ENCODE peak calls at places on chromosomes 1 and 21, in eight cellular contexts. One of them, this sample, is unnamed.

GRCh38 chr1:57963545-57963944 is 539.7 kb upstream of the DAB1 start:
- DNase-seq in NCI-H1436: peak
- DNase-seq in NCI-H748 treated with DMSO at 0.1 percent for 48 hours: peak
- DNase-seq in IMR-90: no peak
- DNase-seq in NCI-H524 treated with DMSO at 0.1 percent for 48 hours: no peak
- DNase-seq in NT2/D1: no peak
- DNase-seq in GM23248: no peak
- DNase-seq in stimulated activated CD4-positive, alpha-beta T cell treated with anti-CD3 and anti-CD28 coated beads, Interleukin-1b, Interleukin-23, amount 100 ng/mL, for 1 hour: no peak
- DNase-seq in this sample: no peak

GRCh38 chr1:162612606-162613400 is 19.5 kb upstream of the DDR2 start:
- DNase-seq in NCI-H1436: no peak
- DNase-seq in NCI-H748 treated with DMSO at 0.1 percent for 48 hours: no peak
- DNase-seq in IMR-90: peak
- DNase-seq in NCI-H524 treated with DMSO at 0.1 percent for 48 hours: peak
- DNase-seq in NT2/D1: no peak
- DNase-seq in GM23248: peak
- DNase-seq in stimulated activated CD4-positive, alpha-beta T cell treated with anti-CD3 and anti-CD28 coated beads, Interleukin-1b, Interleukin-23, amount 100 ng/mL, for 1 hour: no peak
- DNase-seq in this sample: no peak

GRCh38 chr1:99251308-99251707 is 13.0 kb upstream of the PLPPR4 start:
- DNase-seq in NCI-H1436: no peak
- DNase-seq in NCI-H748 treated with DMSO at 0.1 percent for 48 hours: no peak
- DNase-seq in IMR-90: no peak
- DNase-seq in NCI-H524 treated with DMSO at 0.1 percent for 48 hours: no peak
- DNase-seq in NT2/D1: no peak
- DNase-seq in GM23248: no peak
- DNase-seq in stimulated activated CD4-positive, alpha-beta T cell treated with anti-CD3 and anti-CD28 coated beads, Interleukin-1b, Interleukin-23, amount 100 ng/mL, for 1 hour: no peak
- DNase-seq in this sample: no peak

GRCh38 chr1:26531651-26532131 is 2.1 kb downstream of the RPS6KA1 start:
- DNase-seq in NCI-H1436: no peak
- DNase-seq in NCI-H748 treated with DMSO at 0.1 percent for 48 hours: no peak
- DNase-seq in IMR-90: no peak
- DNase-seq in NCI-H524 treated with DMSO at 0.1 percent for 48 hours: no peak
- DNase-seq in NT2/D1: no peak
- DNase-seq in GM23248: no peak
- DNase-seq in stimulated activated CD4-positive, alpha-beta T cell treated with anti-CD3 and anti-CD28 coated beads, Interleukin-1b, Interleukin-23, amount 100 ng/mL, for 1 hour: no peak
- DNase-seq in this sample: peak

GRCh38 chr1:155989242-155989991 is 11.1 kb upstream of the ARHGEF2 start:
- DNase-seq in NCI-H1436: peak
- DNase-seq in NCI-H748 treated with DMSO at 0.1 percent for 48 hours: no peak
- DNase-seq in IMR-90: peak
- DNase-seq in NCI-H524 treated with DMSO at 0.1 percent for 48 hours: no peak
- DNase-seq in NT2/D1: peak
- DNase-seq in GM23248: peak
- DNase-seq in stimulated activated CD4-positive, alpha-beta T cell treated with anti-CD3 and anti-CD28 coated beads, Interleukin-1b, Interleukin-23, amount 100 ng/mL, for 1 hour: peak
- DNase-seq in this sample: peak

GRCh38 chr1:94807742-94808491 is 12.2 kb upstream of the SLC44A3 start:
- DNase-seq in NCI-H1436: no peak
- DNase-seq in NCI-H748 treated with DMSO at 0.1 percent for 48 hours: no peak
- DNase-seq in IMR-90: peak
- DNase-seq in NCI-H524 treated with DMSO at 0.1 percent for 48 hours: no peak
- DNase-seq in NT2/D1: no peak
- DNase-seq in GM23248: no peak
- DNase-seq in stimulated activated CD4-positive, alpha-beta T cell treated with anti-CD3 and anti-CD28 coated beads, Interleukin-1b, Interleukin-23, amount 100 ng/mL, for 1 hour: no peak
- DNase-seq in this sample: peak

GRCh38 chr1:115325876-115326275 is 12.2 kb downstream of the NGF start:
- DNase-seq in NCI-H1436: no peak
- DNase-seq in NCI-H748 treated with DMSO at 0.1 percent for 48 hours: no peak
- DNase-seq in IMR-90: no peak
- DNase-seq in NCI-H524 treated with DMSO at 0.1 percent for 48 hours: no peak
- DNase-seq in NT2/D1: no peak
- DNase-seq in GM23248: no peak
- DNase-seq in stimulated activated CD4-positive, alpha-beta T cell treated with anti-CD3 and anti-CD28 coated beads, Interleukin-1b, Interleukin-23, amount 100 ng/mL, for 1 hour: no peak
- DNase-seq in this sample: peak

GRCh38 chr21:39737376-39738000 is 7.5 kb upstream of the IGSF5 start:
- DNase-seq in NCI-H1436: no peak
- DNase-seq in NCI-H748 treated with DMSO at 0.1 percent for 48 hours: no peak
- DNase-seq in IMR-90: no peak
- DNase-seq in NCI-H524 treated with DMSO at 0.1 percent for 48 hours: no peak
- DNase-seq in NT2/D1: no peak
- DNase-seq in GM23248: no peak
- DNase-seq in stimulated activated CD4-positive, alpha-beta T cell treated with anti-CD3 and anti-CD28 coated beads, Interleukin-1b, Interleukin-23, amount 100 ng/mL, for 1 hour: no peak
- DNase-seq in this sample: no peak